ENCODE peak calls at places on chromosome 20, in nine cellular contexts. R, E, D, P, Q, T, C, Y and O are unnamed samples.
A peak's percentile ranks its signal among the peaks of the same experiment; 100 is the strongest.

GRCh38 chr20:63626424-63627128 is at the start of gene GMEB2:
- DNase-seq in C (peak; percentile 75), E (peak; percentile 63), D (peak; percentile 53), R (peak; percentile 80), Y (no peak), P (no peak), T (peak; percentile 91), Q (peak; percentile 79), O (no peak)

GRCh38 chr20:59149678-59150504 is 13.7 kb upstream of the ZNF831 start:
- DNase-seq in P (no peak), D (no peak), R (no peak), Q (no peak), E (no peak), Y (peak; percentile 86), T (no peak), C (no peak), O (peak; percentile 60)

GRCh38 chr20:46520976-46521579 is 7.7 kb upstream of the ZNF334 start:
- DNase-seq in D (no peak), T (no peak), C (peak; percentile 49), R (peak; percentile 56), E (no peak), Y (peak; percentile 35), P (peak; percentile 40), Q (peak; percentile 51), O (peak; percentile 31)

GRCh38 chr20:47432251-47433210 is 69.2 kb upstream of the NCOA3 start:
- DNase-seq in D (no peak), E (no peak), Y (no peak), P (no peak), C (no peak), R (no peak), Q (no peak), T (peak; percentile 79), O (no peak)

GRCh38 chr20:7926767-7927166 is 13.5 kb downstream of the HAO1 start:
- DNase-seq in C (no peak), P (no peak), Q (no peak), T (no peak), Y (no peak), R (no peak), D (no peak), E (no peak), O (no peak)

GRCh38 chr20:21099653-21100589 is 6.2 kb downstream of the LINC00237 start:
- DNase-seq in D (no peak), C (peak; percentile 20), Q (peak; percentile 57), R (no peak), E (no peak), Y (peak; percentile 38), P (no peak), T (peak; percentile 77), O (peak; percentile 48)

GRCh38 chr20:63783970-63784369 is 44.4 kb downstream of the SLC2A4RG start:
- DNase-seq in C (no peak), Q (no peak), T (no peak), R (no peak), D (no peak), P (no peak), Y (no peak), E (no peak), O (no peak)

GRCh38 chr20:36861875-36862801 is 13.8 kb upstream of the TLDC2 start:
- DNase-seq in C (peak; percentile 44), P (no peak), R (peak; percentile 64), Q (peak; percentile 82), T (peak; percentile 76), E (peak; percentile 95), Y (no peak), D (peak; percentile 85), O (no peak)

GRCh38 chr20:24720957-24721356 is 228.1 kb upstream of the CST7 start:
- DNase-seq in Y (no peak), D (no peak), P (no peak), E (no peak), Q (no peak), C (no peak), T (no peak), R (no peak), O (no peak)

GRCh38 chr20:62051166-62051900 is 14.3 kb downstream of the TAF4 start:
- DNase-seq in E (peak; percentile 33), R (no peak), Y (no peak), C (no peak), P (no peak), Q (no peak), D (no peak), T (peak; percentile 63), O (no peak)

GRCh38 chr20:58891686-58892125 is 39.2 kb downstream of the GNAS start:
- DNase-seq in E (no peak), C (peak; percentile 50), D (no peak), T (peak; percentile 72), R (peak; percentile 55), Q (peak; percentile 44), P (peak; percentile 51), Y (no peak), O (no peak)

GRCh38 chr20:62897666-62898065 is 28.6 kb downstream of the DIDO1 start:
- DNase-seq in E (no peak), Q (no peak), D (no peak), Y (no peak), P (no peak), T (no peak), C (no peak), R (no peak), O (no peak)

GRCh38 chr20:52291109-52291508 is 99.5 kb upstream of the ZFP64 start:
- DNase-seq in R (no peak), E (no peak), Y (no peak), D (no peak), Q (no peak), C (no peak), P (peak; percentile 8), T (no peak), O (no peak)

GRCh38 chr20:991850-992249 is 10.3 kb downstream of the RSPO4 start:
- DNase-seq in P (no peak), C (no peak), T (no peak), E (no peak), Y (no peak), R (no peak), Q (no peak), D (no peak), O (no peak)

GRCh38 chr20:18279231-18279630 is 9.1 kb upstream of the ZNF133 start:
- DNase-seq in T (no peak), D (no peak), Q (no peak), E (no peak), P (no peak), C (no peak), R (no peak), Y (no peak), O (no peak)

GRCh38 chr20:31675828-31676533 is 38.3 kb downstream of the COX4I2 start:
- DNase-seq in Y (peak; percentile 41), D (no peak), E (no peak), R (no peak), Q (no peak), C (no peak), P (no peak), T (no peak), O (peak; percentile 52)

GRCh38 chr20:9241232-9241692 is 172.4 kb downstream of the PLCB4 start:
- DNase-seq in Y (no peak), E (no peak), D (no peak), C (no peak), Q (no peak), P (no peak), T (no peak), R (no peak), O (no peak)

GRCh38 chr20:3551681-3552434 is 81.0 kb downstream of the ATRN start:
- DNase-seq in T (no peak), D (no peak), E (no peak), P (no peak), Q (no peak), C (no peak), R (no peak), Y (no peak), O (no peak)

GRCh38 chr20:59382326-59382725 is 81.9 kb downstream of the EDN3 start:
- DNase-seq in Y (no peak), Q (no peak), P (no peak), D (no peak), E (no peak), T (no peak), R (no peak), C (no peak), O (peak; percentile 29)

GRCh38 chr20:50813101-50813643 is 18.3 kb downstream of the BCAS4 start:
- DNase-seq in C (no peak), T (no peak), R (no peak), P (no peak), E (no peak), Y (no peak), Q (no peak), D (no peak), O (no peak)
- H3K4me1 ChIP-seq in C (no peaks in the 10 kb centered on the region), T (no peaks in the 10 kb centered on the region), R (no peaks in the 10 kb centered on the region), P (peaks cover 2% of the 10 kb centered on the region), E (no peaks in the 10 kb centered on the region), Y (peaks cover 36% of the 10 kb centered on the region), Q (no peaks in the 10 kb centered on the region), D (peaks cover 13% of the 10 kb centered on the region), O (peaks cover 22% of the 10 kb centered on the region)

DNA sequence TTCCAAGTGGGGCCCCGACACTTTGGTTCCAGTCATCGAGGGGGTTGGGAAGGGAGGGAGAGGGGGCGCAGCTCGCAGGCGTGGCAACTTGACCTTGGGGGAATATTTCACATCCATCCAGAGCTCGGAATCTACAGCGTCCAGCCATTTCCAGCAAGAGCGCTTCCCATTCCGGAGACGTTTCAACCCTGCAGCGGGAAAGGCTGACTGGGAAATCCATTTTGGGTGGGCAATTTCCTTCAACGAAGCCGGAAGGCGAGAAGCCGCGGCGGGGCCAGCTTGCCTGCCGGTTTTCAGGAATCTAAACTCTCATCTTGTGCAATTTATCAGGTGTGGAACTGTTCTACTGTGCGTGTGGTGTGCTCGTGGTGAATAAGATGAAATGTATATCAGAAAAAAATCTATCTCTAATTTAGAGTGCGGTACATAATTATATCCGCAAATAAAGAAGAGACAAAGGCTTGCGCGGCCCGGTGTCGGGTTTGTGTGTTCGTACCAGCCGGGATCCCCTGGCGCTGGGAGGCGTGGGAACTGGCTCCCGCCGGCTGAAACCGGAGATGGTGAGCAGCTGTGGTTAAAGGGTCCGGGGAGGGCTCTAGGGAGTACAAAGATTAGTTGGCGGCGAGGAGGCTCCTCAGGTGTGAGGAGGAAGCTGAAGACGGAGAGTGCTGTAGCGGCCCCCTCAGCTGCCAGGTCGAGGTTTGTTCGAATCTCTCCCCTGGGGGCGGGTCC is 4.8 kb downstream of the SLC32A1 start:
- DNase-seq in E (no peak), P (no peak), Q (no peak), C (no peak), Y (no peak), D (no peak), T (no peak), R (no peak), O (no peak)
- H3K4me1 ChIP-seq in E (no peaks in the 10 kb centered on the region), P (peaks cover 13% of the 10 kb centered on the region), Q (no peaks in the 10 kb centered on the region), C (no peaks in the 10 kb centered on the region), Y (peaks cover 52% of the 10 kb centered on the region), D (peaks cover 11% of the 10 kb centered on the region), T (peaks cover 12% of the 10 kb centered on the region), R (peaks cover 23% of the 10 kb centered on the region), O (peaks cover 65% of the 10 kb centered on the region)

DNA sequence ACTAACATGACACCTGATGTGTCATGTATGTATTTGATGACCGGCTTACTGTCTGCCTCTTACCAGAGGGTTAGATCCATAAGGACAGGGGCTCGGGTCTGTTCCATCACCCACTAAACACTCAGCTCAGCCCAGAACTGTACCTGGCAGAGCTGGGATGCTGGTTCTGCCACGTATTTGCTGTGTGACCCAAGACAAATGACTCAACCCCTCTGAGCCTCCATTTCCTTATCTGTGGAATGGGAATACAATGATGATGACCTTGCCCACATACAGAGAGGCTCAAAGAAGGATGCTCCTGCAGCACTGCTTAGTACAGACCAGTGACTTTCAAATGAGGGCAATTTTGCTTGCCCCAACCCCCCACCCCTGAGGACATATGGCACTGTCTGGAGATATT is 32.7 kb downstream of the PREX1 start:
- DNase-seq in Q (no peak), C (no peak), D (no peak), R (no peak), Y (no peak), P (no peak), T (no peak), E (no peak), O (no peak)
- H3K4me1 ChIP-seq in Q (peaks cover 20% of the 10 kb centered on the region), C (peaks cover 19% of the 10 kb centered on the region), D (peaks cover 53% of the 10 kb centered on the region), R (peaks cover 18% of the 10 kb centered on the region), Y (peaks cover 56% of the 10 kb centered on the region), P (peaks cover 77% of the 10 kb centered on the region), T (peaks cover 43% of the 10 kb centered on the region), E (no peaks in the 10 kb centered on the region), O (peaks cover 54% of the 10 kb centered on the region)

GRCh38 chr20:10550204-10551118 is 115.4 kb downstream of the SLX4IP start:
- DNase-seq in P (no peak), D (no peak), Y (no peak), C (peak; percentile 88), T (no peak), Q (no peak), R (peak; percentile 91), E (no peak), O (no peak)
- H3K4me1 ChIP-seq in P (peaks cover 20% of the 10 kb centered on the region), D (no peaks in the 10 kb centered on the region), Y (peaks cover 11% of the 10 kb centered on the region), C (peaks cover 40% of the 10 kb centered on the region), T (peaks cover 5% of the 10 kb centered on the region), Q (no peaks in the 10 kb centered on the region), R (peaks cover 57% of the 10 kb centered on the region), E (no peaks in the 10 kb centered on the region), O (peaks cover 10% of the 10 kb centered on the region)